ENCODE peak calls at places on chromosomes 16 and 17, in six cellular contexts. E is CD8-positive, alpha-beta T cell; W is small intestine; G is trophoblast cell; X is GM12878; F is breast epithelium. T is an unnamed sample.

GRCh38 chr17:14559220-14559619 is 258.3 kb downstream of the HS3ST3B1 start:
- DNase-seq in E (no peak), W (no peak), G (no peak), F (no peak), X (no peak), T (no peak)

GRCh38 chr17:3913531-3914318 is 2.5 kb downstream of the P2RX1 start:
- DNase-seq in X (peak; percentile 56), F (peak; percentile 41), W (peak; percentile 65), G (peak; percentile 76), E (peak; percentile 71), T (peak; percentile 86)

GRCh38 chr16:87057951-87058560 is 259.1 kb downstream of the C16orf95 start:
- DNase-seq in G (no peak), W (no peak), F (no peak), E (no peak), X (no peak), T (no peak)

GRCh38 chr16:75433732-75434413 is 570 bp upstream of the CFDP1 start:
- DNase-seq in F (peak; percentile 79), G (peak; percentile 93), W (peak; percentile 90), E (no peak), X (no peak), T (no peak)

GRCh38 chr16:78113258-78113657 is 13.8 kb downstream of the WWOX start:
- DNase-seq in W (no peak), X (no peak), E (no peak), F (no peak), G (no peak), T (no peak)

GRCh38 chr16:72972878-72973571 is 74.9 kb downstream of the ZFHX3 start:
- DNase-seq in W (no peak), G (peak; percentile 75), X (no peak), E (no peak), F (no peak), T (no peak)

GRCh38 chr16:30626230-30626629 is 16.0 kb upstream of the ZNF689 start:
- DNase-seq in G (peak; percentile 25), X (no peak), W (no peak), F (no peak), E (no peak), T (no peak)

GRCh38 chr17:32783602-32784001 is 93.3 kb downstream of the MYO1D start:
- DNase-seq in F (no peak), W (peak; percentile 77), X (peak; percentile 32), G (peak; percentile 86), E (no peak), T (no peak)

GRCh38 chr16:27323781-27324561 is 10.2 kb downstream of the IL4R start:
- DNase-seq in W (no peak), G (no peak), F (no peak), X (no peak), E (no peak), T (no peak)

GRCh38 chr16:28910046-28911031 is 14.7 kb downstream of the RABEP2 start:
- DNase-seq in X (no peak), E (no peak), W (peak; percentile 85), G (no peak), F (no peak), T (no peak)

GRCh38 chr17:13646411-13646810 is 44.7 kb upstream of the HS3ST3A1 start:
- DNase-seq in F (no peak), W (no peak), X (no peak), G (peak; percentile 17), E (no peak), T (no peak)

GRCh38 chr16:1564325-1564724 is 30.9 kb downstream of the TMEM204 start:
- DNase-seq in F (no peak), E (no peak), G (peak; percentile 31), W (no peak), X (no peak), T (no peak)

GRCh38 chr16:66468321-66468965 is 41.3 kb downstream of the BEAN1 start:
- DNase-seq in F (no peak), E (no peak), G (no peak), X (no peak), W (no peak), T (no peak)

GRCh38 chr17:2068589-2069051 is 13.7 kb downstream of the HIC1 start:
- DNase-seq in X (no peak), F (no peak), G (no peak), W (no peak), E (no peak), T (peak; percentile 70)

GRCh38 chr16:1488054-1488601 is 616 bp downstream of the PTX4 start:
- DNase-seq in E (no peak), X (no peak), G (no peak), F (no peak), W (no peak), T (no peak)

GRCh38 chr16:78081341-78081740 is 18.1 kb upstream of the WWOX start:
- DNase-seq in X (no peak), W (no peak), E (no peak), G (no peak), F (no peak), T (no peak)

GRCh38 chr17:27760069-27760885 is 40.1 kb downstream of the NOS2 start:
- DNase-seq in X (no peak), W (peak; percentile 53), F (peak; percentile 26), E (peak; percentile 51), G (peak; percentile 75), T (peak; percentile 79)

GRCh38 chr17:64739316-64740058 is 77.4 kb upstream of the SMURF2 start:
- DNase-seq in G (no peak), F (no peak), X (no peak), E (no peak), W (peak; percentile 9), T (no peak)

GRCh38 chr17:72169823-72170222 is 49.0 kb downstream of the SOX9 start:
- DNase-seq in W (no peak), X (no peak), G (no peak), F (no peak), E (no peak), T (no peak)

GRCh38 chr16:56965939-56966515 is 4.3 kb downstream of the CETP start:
- DNase-seq in F (no peak), E (no peak), G (no peak), W (no peak), X (no peak), T (no peak)

GRCh38 chr17:31696184-31696602 is 162.9 kb downstream of the COPRS start:
- DNase-seq in G (peak; percentile 90), W (no peak), E (no peak), X (no peak), F (peak; percentile 79), T (no peak)

GRCh38 chr17:73338050-73338491 is 26.3 kb upstream of the CDC42EP4 start:
- DNase-seq in W (no peak), X (no peak), E (no peak), G (no peak), F (no peak), T (no peak)

GRCh38 chr17:50675627-50676026 is 32.1 kb downstream of the ANKRD40 start:
- DNase-seq in F (no peak), G (no peak), X (no peak), E (no peak), W (peak; percentile 87), T (no peak)

GRCh38 chr17:70820276-70820675 is 650.9 kb downstream of the KCNJ2 start:
- DNase-seq in E (no peak), G (peak; percentile 58), X (no peak), F (no peak), W (no peak), T (no peak)

GRCh38 chr17:37234106-37234505 is 141.7 kb upstream of the C17orf78 start:
- DNase-seq in G (no peak), E (no peak), X (no peak), W (no peak), F (no peak), T (no peak)

GRCh38 chr16:48165961-48166578 is 10.3 kb upstream of the ABCC12 start:
- DNase-seq in W (no peak), E (no peak), F (peak; percentile 22), X (no peak), G (peak; percentile 19), T (no peak)

DNA sequence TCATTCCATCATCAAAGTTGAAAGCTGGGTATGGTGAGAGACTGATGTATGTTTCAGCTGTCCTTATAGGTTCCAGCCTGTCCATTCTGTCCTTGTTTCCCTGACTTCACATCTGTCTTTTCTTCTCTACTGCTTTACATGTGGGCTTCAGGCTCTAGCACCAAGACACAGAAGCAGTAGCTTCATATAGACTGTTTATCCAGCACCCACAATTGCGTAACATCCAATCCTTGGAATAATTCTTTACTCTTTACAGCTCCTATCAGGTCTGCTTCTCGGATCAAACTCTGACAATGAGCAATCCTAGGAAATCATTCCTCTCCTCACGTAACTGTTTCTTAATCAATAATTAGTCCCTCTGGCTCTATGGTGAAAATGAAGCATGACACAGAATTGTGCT is 158.9 kb downstream of the CA10 start:
- DNase-seq in W (no peak), F (no peak), G (no peak), E (no peak), X (no peak), T (no peak)
- H3K27ac ChIP-seq in W (no peak overlapping the region), F (no peak overlapping the region), G (no peak overlapping the region), E (no peak overlapping the region), X (no peak overlapping the region), T (no peak overlapping the region)

GRCh38 chr17:82703935-82704865 is 5.7 kb upstream of the RAB40B start:
- DNase-seq in X (no peak), W (peak; percentile 97), G (no peak), E (no peak), F (no peak), T (no peak)

GRCh38 chr17:82699551-82699950 is 1.1 kb upstream of the RAB40B start:
- DNase-seq in X (no peak), E (no peak), G (no peak), F (no peak), W (no peak), T (no peak)

GRCh38 chr17:82703036-82703745 is 4.7 kb upstream of the RAB40B start:
- DNase-seq in E (no peak), W (no peak), X (no peak), F (no peak), G (no peak), T (no peak)

GRCh38 chr17:82704886-82705285 is 6.4 kb upstream of the RAB40B start:
- DNase-seq in E (no peak), X (no peak), F (no peak), G (no peak), W (no peak), T (no peak)

GRCh38 chr17:82702161-82702932 is 3.8 kb upstream of the RAB40B start:
- DNase-seq in W (peak; percentile 76), G (peak; percentile 26), F (no peak), E (no peak), X (no peak), T (peak; percentile 70)
- H3K27ac ChIP-seq in W (peak overlapping the region; percentile 74), G (no peak overlapping the region), F (no peak overlapping the region), E (no peak overlapping the region), X (no peak overlapping the region), T (no peak overlapping the region)

GRCh38 chr17:48358203-48358602 is 71.8 kb downstream of the SKAP1 start:
- DNase-seq in W (no peak), E (no peak), F (no peak), X (no peak), G (no peak), T (no peak)
- H3K27ac ChIP-seq in W (no peak overlapping the region), E (no peak overlapping the region), F (no peak overlapping the region), X (no peak overlapping the region), G (no peak overlapping the region), T (no peak overlapping the region)

DNA sequence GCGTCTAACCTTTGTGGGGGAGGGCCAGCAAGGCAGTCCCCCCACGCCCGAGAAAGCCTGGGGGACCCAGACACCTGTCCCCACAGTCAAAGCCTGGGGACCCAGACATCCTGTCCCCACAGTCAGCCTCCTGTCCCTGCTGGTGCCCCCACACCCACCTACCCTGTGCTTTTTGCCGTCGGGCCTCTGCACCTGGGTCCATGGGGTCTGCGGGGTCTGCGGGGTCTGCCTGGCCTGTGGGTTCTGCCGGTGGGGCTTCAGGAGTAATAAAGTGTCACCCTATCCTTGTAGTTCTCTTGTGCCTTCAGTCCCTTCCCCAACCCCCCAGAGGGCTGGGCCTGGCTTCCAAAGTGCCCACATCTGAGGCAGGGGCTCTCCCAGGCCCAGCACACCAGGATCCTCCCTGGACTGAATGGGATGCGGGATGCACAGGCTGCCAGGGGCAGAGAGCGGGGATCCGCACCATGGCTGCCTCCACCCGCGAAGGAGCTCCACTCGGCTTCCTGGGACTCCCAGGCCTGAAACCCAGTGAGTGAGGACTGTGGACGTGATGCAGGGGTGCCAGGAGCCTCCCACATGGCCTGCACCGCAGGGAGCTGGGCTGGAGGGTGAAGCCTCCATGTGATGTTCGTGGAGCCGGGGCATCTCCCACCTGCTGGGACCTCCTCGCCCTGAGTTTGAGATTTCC is 16.3 kb upstream of the DPEP1 start:
- DNase-seq in W (no peak), X (no peak), F (no peak), E (no peak), G (no peak), T (no peak)
- H3K27ac ChIP-seq in W (no peak overlapping the region), X (no peak overlapping the region), F (no peak overlapping the region), E (no peak overlapping the region), G (no peak overlapping the region), T (no peak overlapping the region)

T was measured in dorsolateral prefrontal cortex.